ENCODE peak calls at places on chromosomes 13 and 19, in four cellular contexts. One of them, this sample, is unnamed.
A peak's percentile ranks its signal among the peaks of the same experiment; 100 is the strongest.

GRCh38 chr13:30463820-30464495 is 1.8 kb downstream of the HMGB1 start:
- DNase-seq in IMR-90: peak; percentile 50
- DNase-seq in psoas muscle: no peak
- DNase-seq in DND-41: peak; percentile 64
- DNase-seq in this sample: peak; percentile 94

GRCh38 chr19:34994643-34995471 is 5.3 kb upstream of the GRAMD1A start:
- DNase-seq in IMR-90: no peak
- DNase-seq in psoas muscle: no peak
- DNase-seq in DND-41: no peak
- DNase-seq in this sample: no peak

GRCh38 chr19:33048806-33049676 is 15.6 kb downstream of the RHPN2 start:
- DNase-seq in IMR-90: peak; percentile 24
- DNase-seq in DND-41: no peak
- DNase-seq in psoas muscle: no peak
- DNase-seq in this sample: no peak

GRCh38 chr19:47176071-47176626 is 45.5 kb downstream of the SAE1 start:
- DNase-seq in psoas muscle: no peak
- DNase-seq in IMR-90: peak; percentile 97
- DNase-seq in DND-41: no peak
- DNase-seq in this sample: no peak

GRCh38 chr13:97307882-97308624 is 85.9 kb downstream of the MBNL2 start:
- DNase-seq in DND-41: no peak
- DNase-seq in IMR-90: peak; percentile 68
- DNase-seq in psoas muscle: no peak
- DNase-seq in this sample: no peak

GRCh38 chr19:46903458-46903857 is 42.7 kb downstream of the ARHGAP35 start:
- DNase-seq in psoas muscle: no peak
- DNase-seq in IMR-90: no peak
- DNase-seq in DND-41: no peak
- DNase-seq in this sample: no peak

GRCh38 chr13:76043882-76044281 is 407.8 kb downstream of the LMO7 start:
- DNase-seq in psoas muscle: no peak
- DNase-seq in DND-41: no peak
- DNase-seq in IMR-90: no peak
- DNase-seq in this sample: no peak

GRCh38 chr13:96984061-96984508 is 10.2 kb downstream of the OXGR1 start:
- DNase-seq in psoas muscle: no peak
- DNase-seq in IMR-90: no peak
- DNase-seq in DND-41: no peak
- DNase-seq in this sample: peak; percentile 69

GRCh38 chr19:1151917-1152601 is 22.0 kb downstream of the SBNO2 start:
- DNase-seq in IMR-90: no peak
- DNase-seq in psoas muscle: peak; percentile 74
- DNase-seq in DND-41: no peak
- DNase-seq in this sample: no peak

GRCh38 chr13:37348916-37349653 is 243.6 kb upstream of the CSNK1A1L start:
- DNase-seq in psoas muscle: no peak
- DNase-seq in DND-41: no peak
- DNase-seq in IMR-90: peak; percentile 49
- DNase-seq in this sample: no peak

GRCh38 chr19:14114854-14115253 is 2.7 kb downstream of the PRKACA start:
- DNase-seq in psoas muscle: peak; percentile 71
- DNase-seq in DND-41: peak; percentile 29
- DNase-seq in IMR-90: no peak
- DNase-seq in this sample: peak; percentile 58

GRCh38 chr13:91482427-91482826 is 84.0 kb downstream of the GPC5 start:
- DNase-seq in IMR-90: no peak
- DNase-seq in DND-41: no peak
- DNase-seq in psoas muscle: no peak
- DNase-seq in this sample: no peak

GRCh38 chr13:19791953-19792537 is 9.3 kb upstream of the PSPC1 start:
- DNase-seq in IMR-90: no peak
- DNase-seq in DND-41: no peak
- DNase-seq in psoas muscle: no peak
- DNase-seq in this sample: no peak

GRCh38 chr13:24271611-24272451 is 37.5 kb upstream of the C1QTNF9 start:
- DNase-seq in psoas muscle: peak; percentile 48
- DNase-seq in IMR-90: peak; percentile 76
- DNase-seq in DND-41: peak; percentile 75
- DNase-seq in this sample: peak; percentile 87

GRCh38 chr13:44575741-44576395 is at the start of gene TSC22D1:
- DNase-seq in DND-41: peak; percentile 68
- DNase-seq in IMR-90: peak; percentile 56
- DNase-seq in psoas muscle: peak; percentile 32
- DNase-seq in this sample: peak; percentile 73

GRCh38 chr13:65762015-65762414 is 1468.1 kb downstream of the PCDH9 start:
- DNase-seq in DND-41: no peak
- DNase-seq in IMR-90: no peak
- DNase-seq in psoas muscle: no peak
- DNase-seq in this sample: no peak

GRCh38 chr19:7673995-7674667 is 2.8 kb upstream of the MCEMP1 start:
- DNase-seq in IMR-90: peak; percentile 45
- DNase-seq in psoas muscle: peak; percentile 63
- DNase-seq in DND-41: peak; percentile 70
- DNase-seq in this sample: peak; percentile 80

GRCh38 chr19:16423891-16424290 is 47.9 kb downstream of the EPS15L1 start:
- DNase-seq in IMR-90: no peak
- DNase-seq in psoas muscle: no peak
- DNase-seq in DND-41: no peak
- DNase-seq in this sample: no peak

GRCh38 chr13:87147076-87147475 is 524.1 kb upstream of the SLITRK5 start:
- DNase-seq in DND-41: no peak
- DNase-seq in IMR-90: peak; percentile 76
- DNase-seq in psoas muscle: no peak
- DNase-seq in this sample: no peak

GRCh38 chr19:4380254-4380727 is 20.1 kb downstream of the SH3GL1 start:
- DNase-seq in DND-41: no peak
- DNase-seq in psoas muscle: peak; percentile 54
- DNase-seq in IMR-90: no peak
- DNase-seq in this sample: peak; percentile 57

GRCh38 chr13:45036206-45036605 is 46.9 kb downstream of the GPALPP1 start:
- DNase-seq in IMR-90: no peak
- DNase-seq in psoas muscle: no peak
- DNase-seq in DND-41: no peak
- DNase-seq in this sample: no peak

GRCh38 chr13:78317030-78317429 is 286.3 kb downstream of the POU4F1 start:
- DNase-seq in psoas muscle: no peak
- DNase-seq in DND-41: no peak
- DNase-seq in IMR-90: no peak
- DNase-seq in this sample: peak; percentile 22

GRCh38 chr19:15015946-15016542 is 33.2 kb upstream of the CASP14 start:
- DNase-seq in psoas muscle: no peak
- DNase-seq in DND-41: peak; percentile 28
- DNase-seq in IMR-90: no peak
- DNase-seq in this sample: peak; percentile 32

GRCh38 chr13:112722433-112723250 is 32.8 kb downstream of the ATP11A start:
- DNase-seq in DND-41: no peak
- DNase-seq in IMR-90: peak; percentile 98
- DNase-seq in psoas muscle: no peak
- DNase-seq in this sample: no peak

GRCh38 chr19:55640043-55640576 is 692 bp upstream of the ZNF580 start:
- DNase-seq in psoas muscle: peak; percentile 78
- DNase-seq in DND-41: no peak
- DNase-seq in IMR-90: peak; percentile 68
- DNase-seq in this sample: peak; percentile 95

GRCh38 chr19:33410915-33411401 is 37.4 kb downstream of the CEBPG start:
- DNase-seq in IMR-90: no peak
- DNase-seq in psoas muscle: peak; percentile 9
- DNase-seq in DND-41: no peak
- DNase-seq in this sample: no peak

GRCh38 chr13:41613984-41614581 is 156.7 kb downstream of the RGCC start:
- DNase-seq in DND-41: no peak
- DNase-seq in psoas muscle: peak; percentile 55
- DNase-seq in IMR-90: peak; percentile 96
- DNase-seq in this sample: no peak

DNA sequence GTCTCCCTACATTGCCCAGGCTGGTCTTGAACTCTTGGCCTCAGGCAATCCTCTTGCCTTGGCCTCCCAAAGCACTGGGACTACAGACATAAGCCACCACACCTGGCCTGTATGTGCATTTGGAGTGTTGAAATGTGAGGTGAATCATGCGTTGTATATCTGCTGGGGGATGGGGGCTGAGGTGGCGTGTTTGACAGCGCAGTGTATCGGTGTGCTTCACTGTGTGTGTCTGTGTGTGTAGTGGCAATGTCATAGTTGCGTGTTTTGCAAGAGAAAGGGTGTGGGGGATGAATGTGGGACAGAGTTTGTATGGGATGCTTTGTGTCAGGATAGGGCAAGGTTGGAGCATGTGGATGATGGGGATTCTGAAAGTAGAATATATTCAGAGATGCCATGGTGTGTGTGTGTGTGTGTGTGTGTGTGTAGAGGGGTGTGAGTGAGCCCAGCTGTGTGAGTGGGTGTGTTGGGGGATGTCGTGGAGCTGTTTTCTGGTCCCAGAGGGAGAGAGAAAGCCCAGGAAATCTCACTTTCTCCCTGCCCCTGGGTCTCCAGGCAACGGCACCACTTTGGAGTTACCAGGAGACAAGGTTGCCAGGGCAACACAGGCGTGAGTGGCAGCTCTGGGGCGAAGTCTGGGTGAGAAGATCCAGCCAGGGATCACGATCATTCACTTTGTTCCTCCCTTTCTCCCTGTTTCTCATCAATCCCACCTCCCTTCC is 1.1 kb upstream of the SWSAP1 start:
- DNase-seq in psoas muscle: no peak
- DNase-seq in DND-41: no peak
- DNase-seq in IMR-90: no peak
- DNase-seq in this sample: peak; percentile 28
- H3K4me3 ChIP-seq in psoas muscle: no peak overlapping the region
- H3K4me3 ChIP-seq in DND-41: peak overlapping the region; percentile 73
- H3K4me3 ChIP-seq in IMR-90: no peak overlapping the region
- H3K4me3 ChIP-seq in this sample: peak overlapping the region; percentile 81

GRCh38 chr13:70960841-70961443 is 852.7 kb upstream of the KLHL1 start:
- DNase-seq in IMR-90: peak; percentile 13
- DNase-seq in DND-41: no peak
- DNase-seq in psoas muscle: no peak
- DNase-seq in this sample: peak; percentile 54
- TF ChIP-seq CTCF in IMR-90: peak; percentile 51
- TF ChIP-seq CTCF in DND-41: peak; percentile 67
- TF ChIP-seq CTCF in psoas muscle: peak; percentile 37
- TF ChIP-seq CTCF in this sample: peak; percentile 46

DNA sequence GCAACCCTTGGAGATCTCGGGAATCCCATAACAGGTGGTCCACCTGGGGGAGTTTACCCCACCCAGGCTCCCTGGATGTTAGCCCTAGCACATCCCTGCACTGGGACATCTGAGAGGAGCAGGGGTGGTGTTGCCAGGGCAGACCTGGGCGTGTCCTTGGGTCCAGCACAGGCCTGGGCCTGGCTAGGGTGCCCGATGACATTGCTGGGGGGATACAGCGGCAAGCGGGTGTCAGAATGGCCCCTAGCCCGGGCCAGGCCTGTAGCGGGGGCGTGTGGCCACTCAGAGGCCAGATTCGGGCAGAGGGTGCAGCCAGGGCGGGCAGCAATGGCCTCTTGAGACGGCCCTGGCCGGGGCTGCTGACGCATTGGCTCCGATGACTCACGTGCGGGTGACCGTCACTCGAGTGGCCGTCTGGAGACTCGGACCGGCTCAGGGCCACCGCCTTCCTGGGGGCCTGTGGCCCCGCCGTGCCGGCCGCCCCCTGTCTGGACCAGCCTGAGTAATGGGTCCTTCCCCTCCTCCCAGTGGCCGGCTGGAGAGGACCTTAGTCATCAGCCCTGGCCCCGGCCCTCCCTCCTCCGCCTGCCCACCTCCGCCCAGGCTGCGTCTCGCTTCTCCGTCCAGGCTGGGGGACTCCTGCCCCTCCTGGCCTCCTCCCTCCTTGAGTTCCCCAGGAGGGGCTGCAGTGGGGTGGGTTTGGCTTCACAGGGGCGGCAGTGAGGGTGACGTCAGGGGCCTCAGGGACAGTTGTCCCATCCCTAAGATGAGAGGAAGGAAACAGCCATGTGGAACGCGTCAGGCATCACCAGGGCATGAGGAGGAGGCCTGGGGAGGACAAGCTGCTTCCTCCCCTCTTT is 23.2 kb upstream of the CRTC1 start:
- DNase-seq in IMR-90: peak; percentile 69
- DNase-seq in DND-41: no peak
- DNase-seq in psoas muscle: peak; percentile 91
- DNase-seq in this sample: no peak
- H3K4me3 ChIP-seq in IMR-90: no peak overlapping the region
- H3K4me3 ChIP-seq in DND-41: no peak overlapping the region
- H3K4me3 ChIP-seq in psoas muscle: peak overlapping the region; percentile 54
- H3K4me3 ChIP-seq in this sample: no peak overlapping the region

GRCh38 chr19:39997595-39998216 is 846 bp downstream of the ZNF546 start:
- DNase-seq in DND-41: no peak
- DNase-seq in psoas muscle: no peak
- DNase-seq in IMR-90: peak; percentile 55
- DNase-seq in this sample: peak; percentile 30

GRCh38 chr19:39995794-39996193 is 1.1 kb upstream of the ZNF546 start:
- DNase-seq in psoas muscle: no peak
- DNase-seq in DND-41: no peak
- DNase-seq in IMR-90: no peak
- DNase-seq in this sample: no peak

GRCh38 chr19:39996218-39996810 is 546 bp upstream of the ZNF546 start:
- DNase-seq in DND-41: peak; percentile 54
- DNase-seq in IMR-90: peak; percentile 70
- DNase-seq in psoas muscle: no peak
- DNase-seq in this sample: peak; percentile 66

GRCh38 chr19:39998511-39998910 is 1.7 kb downstream of the ZNF546 start:
- DNase-seq in psoas muscle: no peak
- DNase-seq in DND-41: no peak
- DNase-seq in IMR-90: peak; percentile 76
- DNase-seq in this sample: no peak

GRCh38 chr19:39996811-39997594 is at the start of gene ZNF546:
- DNase-seq in IMR-90: peak; percentile 91
- DNase-seq in psoas muscle: peak; percentile 92
- DNase-seq in DND-41: peak; percentile 94
- DNase-seq in this sample: peak; percentile 96
- TF ChIP-seq CTCF in IMR-90: no peak
- TF ChIP-seq CTCF in psoas muscle: no peak
- TF ChIP-seq CTCF in DND-41: peak; percentile 8
- TF ChIP-seq CTCF in this sample: no peak

GRCh38 chr13:114125589-114125988 is 6.8 kb downstream of the RASA3 start:
- DNase-seq in psoas muscle: no peak
- DNase-seq in IMR-90: no peak
- DNase-seq in DND-41: no peak
- DNase-seq in this sample: no peak

GRCh38 chr13:114123876-114124275 is 8.5 kb downstream of the RASA3 start:
- DNase-seq in IMR-90: no peak
- DNase-seq in psoas muscle: no peak
- DNase-seq in DND-41: no peak
- DNase-seq in this sample: no peak

GRCh38 chr13:114124921-114125320 is 7.5 kb downstream of the RASA3 start:
- DNase-seq in IMR-90: peak; percentile 95
- DNase-seq in DND-41: peak; percentile 49
- DNase-seq in psoas muscle: no peak
- DNase-seq in this sample: peak; percentile 60

GRCh38 chr13:114123448-114123847 is 9.0 kb downstream of the RASA3 start:
- DNase-seq in IMR-90: no peak
- DNase-seq in psoas muscle: no peak
- DNase-seq in DND-41: no peak
- DNase-seq in this sample: no peak

GRCh38 chr13:114124486-114124885 is 7.9 kb downstream of the RASA3 start:
- DNase-seq in DND-41: no peak
- DNase-seq in IMR-90: no peak
- DNase-seq in psoas muscle: no peak
- DNase-seq in this sample: no peak
- H3K4me3 ChIP-seq in DND-41: no peak overlapping the region
- H3K4me3 ChIP-seq in IMR-90: no peak overlapping the region
- H3K4me3 ChIP-seq in psoas muscle: no peak overlapping the region
- H3K4me3 ChIP-seq in this sample: no peak overlapping the region